ENCODE peak calls at places on chromosomes 13 and 19, in seven cellular contexts. N is SK-N-SH; P is GM23338; V is heart left ventricle; B is tibial artery; H is CD8-positive, alpha-beta T cell; K is IMR-90. S is an unnamed sample.

GRCh38 chr19:17946965-17947784 is 14.4 kb downstream of the CCDC124 start:
- DNase-seq in N (no peak), P (peak), V (no peak), B (no peak), H (no peak), K (no peak), S (no peak)

GRCh38 chr19:48624067-48624594 is 4.8 kb downstream of the SPHK2 start:
- DNase-seq in N (peak), P (peak), V (peak), B (peak), H (peak), K (peak), S (peak)

GRCh38 chr13:113275387-113275786 is 21.7 kb upstream of the LAMP1 start:
- DNase-seq in N (peak), P (peak), V (no peak), B (no peak), H (peak), K (peak), S (peak)

GRCh38 chr19:19643158-19644053 is at the start of gene GMIP:
- DNase-seq in N (peak), P (peak), V (peak), B (peak), H (peak), K (peak), S (peak)

GRCh38 chr19:16209266-16209665 is 11.6 kb downstream of the AP1M1 start:
- DNase-seq in N (no peak), P (no peak), V (no peak), B (no peak), H (peak), K (no peak), S (no peak)

GRCh38 chr19:4559569-4559968 is at the start of gene SEMA6B:
- DNase-seq in N (no peak), P (no peak), V (peak), B (no peak), H (no peak), K (no peak), S (no peak)

GRCh38 chr13:72062566-72062965 is 195.6 kb upstream of the DACH1 start:
- DNase-seq in N (no peak), P (peak), V (no peak), B (no peak), H (no peak), K (no peak), S (no peak)

GRCh38 chr13:52141299-52141698 is 12.4 kb upstream of the NEK5 start:
- DNase-seq in N (no peak), P (no peak), V (no peak), B (no peak), H (no peak), K (no peak), S (no peak)

GRCh38 chr19:4618019-4618418 is 21.3 kb upstream of the TNFAIP8L1 start:
- DNase-seq in N (no peak), P (no peak), V (no peak), B (no peak), H (no peak), K (no peak), S (no peak)

GRCh38 chr19:15323496-15324235 is 8.7 kb downstream of the BRD4 start:
- DNase-seq in N (no peak), P (no peak), V (no peak), B (peak), H (no peak), K (peak), S (no peak)

GRCh38 chr13:27806744-27807387 is 14.6 kb downstream of the GSX1 start:
- DNase-seq in N (no peak), P (peak), V (no peak), B (no peak), H (no peak), K (no peak), S (no peak)

GRCh38 chr19:54190942-54191670 is at the start of gene TSEN34:
- DNase-seq in N (peak), P (peak), V (peak), B (peak), H (peak), K (peak), S (peak)

GRCh38 chr19:35731353-35731752 is 10.9 kb downstream of the IGFLR1 start:
- DNase-seq in N (no peak), P (no peak), V (no peak), B (no peak), H (no peak), K (no peak), S (no peak)

GRCh38 chr13:24997367-24997967 is 98.5 kb upstream of the PABPC3 start:
- DNase-seq in N (peak), P (peak), V (no peak), B (no peak), H (peak), K (peak), S (peak)

GRCh38 chr19:43534811-43535761 is 2.1 kb downstream of the ZNF575 start:
- DNase-seq in N (peak), P (peak), V (peak), B (peak), H (peak), K (peak), S (peak)

GRCh38 chr19:13579388-13580060 is 73.2 kb upstream of the CACNA1A start:
- DNase-seq in N (no peak), P (peak), V (no peak), B (no peak), H (no peak), K (peak), S (no peak)

GRCh38 chr19:19115954-19116353 is 22.3 kb downstream of the TMEM161A start:
- DNase-seq in N (peak), P (peak), V (peak), B (no peak), H (peak), K (no peak), S (peak)

GRCh38 chr13:110529522-110530311 is 31.8 kb downstream of the RAB20 start:
- DNase-seq in N (no peak), P (no peak), V (no peak), B (peak), H (no peak), K (no peak), S (no peak)

GRCh38 chr13:28329395-28330158 is 165.4 kb downstream of the FLT1 start:
- DNase-seq in N (no peak), P (no peak), V (no peak), B (no peak), H (no peak), K (peak), S (peak)

GRCh38 chr19:24000656-24001055 is 86.0 kb downstream of the ZNF726 start:
- DNase-seq in N (no peak), P (no peak), V (no peak), B (no peak), H (no peak), K (no peak), S (no peak)

GRCh38 chr13:99528547-99528946 is 27.3 kb downstream of the TM9SF2 start:
- DNase-seq in N (no peak), P (no peak), V (no peak), B (no peak), H (peak), K (no peak), S (peak)

GRCh38 chr13:23965346-23965745 is 68.0 kb upstream of the C1QTNF9B start:
- DNase-seq in N (no peak), P (no peak), V (no peak), B (no peak), H (no peak), K (no peak), S (no peak)

GRCh38 chr13:23963947-23964346 is 66.6 kb upstream of the C1QTNF9B start:
- DNase-seq in N (no peak), P (no peak), V (no peak), B (no peak), H (no peak), K (peak), S (no peak)

GRCh38 chr13:23966691-23967615 is 69.7 kb upstream of the C1QTNF9B start:
- DNase-seq in N (no peak), P (no peak), V (no peak), B (no peak), H (no peak), K (peak), S (no peak)

GRCh38 chr13:23963184-23963931 is 66.1 kb upstream of the C1QTNF9B start:
- DNase-seq in N (no peak), P (no peak), V (no peak), B (no peak), H (no peak), K (no peak), S (no peak)

GRCh38 chr13:23966221-23966690 is 69.0 kb upstream of the C1QTNF9B start:
- DNase-seq in N (no peak), P (no peak), V (no peak), B (no peak), H (no peak), K (no peak), S (no peak)
- H3K27ac ChIP-seq in N (no peak), P (no peak), V (peak), B (no peak), H (peak), K (no peak), S (no peak)

GRCh38 chr13:30739646-30740642 is 4.6 kb downstream of the ALOX5AP start:
- DNase-seq in N (no peak), P (no peak), V (no peak), B (no peak), H (peak), K (peak), S (peak)
- H3K4me3 ChIP-seq in N (peak), P (no peak), V (no peak), B (no peak), H (peak), K (peak), S (peak)

GRCh38 chr13:106566682-106567420 is 1.1 kb downstream of the ARGLU1 start:
- DNase-seq in N (peak), P (peak), V (peak), B (peak), H (peak), K (peak), S (peak)

GRCh38 chr13:106562301-106562700 is 5.6 kb downstream of the ARGLU1 start:
- DNase-seq in N (no peak), P (no peak), V (no peak), B (no peak), H (no peak), K (no peak), S (no peak)

GRCh38 chr13:106567421-106568224 is at the start of gene ARGLU1:
- DNase-seq in N (peak), P (peak), V (peak), B (peak), H (peak), K (peak), S (peak)

GRCh38 chr13:106568225-106569003 is 477 bp upstream of the ARGLU1 start:
- DNase-seq in N (no peak), P (no peak), V (no peak), B (no peak), H (no peak), K (no peak), S (no peak)

DNA sequence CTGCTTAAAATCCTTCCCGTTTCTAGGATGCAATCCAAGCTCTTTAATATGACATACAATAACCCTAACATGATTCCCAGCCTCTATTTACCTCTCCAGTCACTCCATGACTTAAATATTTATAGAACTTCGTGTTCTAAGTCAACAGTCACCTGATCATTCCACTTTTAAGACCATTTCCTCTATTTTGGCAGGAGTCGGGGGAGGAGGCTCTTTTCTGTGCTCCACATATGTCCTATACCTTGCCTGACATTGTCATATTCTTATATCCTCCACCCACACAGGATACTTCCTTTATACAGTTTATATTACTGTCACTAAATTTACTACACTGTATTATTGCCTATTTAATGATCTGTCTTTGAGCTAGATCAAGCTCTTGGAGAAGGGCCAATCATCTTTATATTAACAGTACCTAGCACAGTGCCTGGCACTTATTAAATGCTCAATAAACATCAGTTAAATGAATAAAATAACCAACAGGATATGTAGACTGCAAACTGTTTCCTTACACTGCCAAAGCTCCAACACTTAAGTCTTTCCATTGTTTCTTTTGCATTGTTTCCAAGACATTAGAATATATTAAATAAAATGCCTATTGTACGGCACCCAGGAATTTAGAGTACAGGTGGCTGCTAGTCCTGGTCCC is 2.7 kb downstream of the ARGLU1 start:
- DNase-seq in N (no peak), P (no peak), V (no peak), B (no peak), H (no peak), K (no peak), S (no peak)
- H3K27ac ChIP-seq in N (no peak), P (no peak), V (no peak), B (no peak), H (no peak), K (no peak), S (no peak)

GRCh38 chr13:29446016-29446415 is 149.5 kb downstream of the SLC7A1 start:
- DNase-seq in N (no peak), P (no peak), V (no peak), B (no peak), H (no peak), K (no peak), S (no peak)

GRCh38 chr13:29453657-29454056 is 141.8 kb downstream of the SLC7A1 start:
- DNase-seq in N (no peak), P (no peak), V (no peak), B (no peak), H (no peak), K (no peak), S (no peak)

GRCh38 chr13:29452773-29453574 is 142.5 kb downstream of the SLC7A1 start:
- DNase-seq in N (peak), P (no peak), V (no peak), B (no peak), H (no peak), K (no peak), S (no peak)

GRCh38 chr13:29449726-29450125 is 145.8 kb downstream of the SLC7A1 start:
- DNase-seq in N (no peak), P (no peak), V (no peak), B (no peak), H (no peak), K (no peak), S (no peak)

DNA sequence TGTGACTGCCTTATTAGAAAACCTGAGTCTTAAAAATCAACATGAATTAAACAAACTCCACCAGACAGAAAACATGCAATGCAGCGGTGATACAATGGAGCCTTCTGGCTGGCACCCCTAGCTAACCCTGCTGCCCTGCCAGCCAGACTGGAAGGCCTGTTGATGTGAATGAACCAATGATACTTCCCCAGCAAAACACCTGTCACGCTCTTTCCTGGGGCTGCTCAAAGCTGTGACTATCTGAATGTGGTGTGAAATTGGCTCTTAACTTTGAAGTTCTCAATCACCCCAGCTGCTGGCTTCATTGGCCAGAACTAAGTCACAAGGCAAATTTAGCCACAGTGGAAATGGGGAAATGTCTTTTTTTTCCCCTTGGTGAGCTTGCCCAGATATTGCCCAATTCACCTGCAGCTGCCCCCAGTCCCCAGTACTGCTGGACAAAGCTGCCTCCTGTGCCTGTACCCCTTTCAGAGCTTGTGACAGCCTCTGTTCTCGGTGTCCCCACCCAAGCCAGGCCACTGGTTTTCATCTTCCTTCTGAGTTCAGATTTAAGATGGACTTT is 147.3 kb downstream of the SLC7A1 start:
- DNase-seq in N (no peak), P (no peak), V (no peak), B (no peak), H (no peak), K (no peak), S (no peak)
- H3K4me3 ChIP-seq in N (no peak), P (no peak), V (no peak), B (no peak), H (no peak), K (no peak), S (no peak)

S was measured in Karpas-422.